ENCODE peak calls at places on chromosomes 7 and 10, in nine cellular contexts. V, J, E, N, U, D, R, I and C are unnamed samples.

GRCh38 chr10:97016728-97017473 is 168.9 kb downstream of the SLIT1 start:
- DNase-seq in V (no peak), J (no peak), E (no peak), N (no peak), U (no peak), D (peak), R (no peak), I (no peak), C (no peak)

GRCh38 chr10:71697938-71698709 is 21.5 kb downstream of the C10orf105 start:
- DNase-seq in V (peak), J (no peak), E (no peak), N (no peak), U (no peak), D (no peak), R (no peak), I (no peak), C (no peak)

GRCh38 chr7:148921189-148921588 is 37.1 kb upstream of the EZH2 start:
- DNase-seq in V (no peak), J (no peak), E (no peak), N (peak), U (no peak), D (no peak), R (no peak), I (no peak), C (no peak)

GRCh38 chr7:151890355-151891004 is 13.6 kb upstream of the PRKAG2 start:
- DNase-seq in V (no peak), J (no peak), E (no peak), N (peak), U (no peak), D (no peak), R (no peak), I (no peak), C (no peak)

GRCh38 chr7:67551027-67551426 is 554.4 kb downstream of the TYW1 start:
- DNase-seq in V (no peak), J (no peak), E (no peak), N (no peak), U (no peak), D (no peak), R (no peak), I (peak), C (no peak)

GRCh38 chr10:84660340-84661159 is 332.2 kb downstream of the CCSER2 start:
- DNase-seq in V (no peak), J (no peak), E (no peak), N (peak), U (no peak), D (no peak), R (no peak), I (no peak), C (no peak)

GRCh38 chr10:99534939-99535763 is 2.4 kb downstream of the NKX2-3 start:
- DNase-seq in V (no peak), J (no peak), E (no peak), N (no peak), U (no peak), D (peak), R (no peak), I (no peak), C (no peak)

GRCh38 chr10:3426190-3426845 is 253.7 kb upstream of the PITRM1 start:
- DNase-seq in V (no peak), J (peak), E (no peak), N (no peak), U (peak), D (peak), R (peak), I (no peak), C (no peak)

GRCh38 chr10:60621018-60621417 is 157.3 kb upstream of the CDK1 start:
- DNase-seq in V (no peak), J (no peak), E (no peak), N (no peak), U (no peak), D (no peak), R (no peak), I (no peak), C (no peak)

GRCh38 chr10:117626228-117626627 is 83.7 kb downstream of the EMX2 start:
- DNase-seq in V (no peak), J (no peak), E (no peak), N (peak), U (no peak), D (no peak), R (no peak), I (no peak), C (no peak)

GRCh38 chr7:17774701-17775288 is 165.5 kb downstream of the SNX13 start:
- DNase-seq in V (no peak), J (no peak), E (no peak), N (no peak), U (no peak), D (no peak), R (no peak), I (peak), C (no peak)

GRCh38 chr10:110226926-110227641 is 19.7 kb downstream of the MXI1 start:
- DNase-seq in V (peak), J (peak), E (peak), N (peak), U (no peak), D (peak), R (peak), I (no peak), C (no peak)

GRCh38 chr10:132626761-132627735 is 89.5 kb downstream of the INPP5A start:
- DNase-seq in V (peak), J (no peak), E (no peak), N (peak), U (no peak), D (no peak), R (no peak), I (no peak), C (no peak)

GRCh38 chr7:125279956-125280355 is 350.3 kb upstream of the POT1 start:
- DNase-seq in V (no peak), J (no peak), E (no peak), N (no peak), U (no peak), D (no peak), R (no peak), I (peak), C (no peak)

GRCh38 chr7:33981686-33982424 is 76.5 kb downstream of the BMPER start:
- DNase-seq in V (no peak), J (peak), E (no peak), N (no peak), U (peak), D (peak), R (peak), I (no peak), C (no peak)

GRCh38 chr7:18469332-18469731 is 26.2 kb upstream of the HDAC9 start:
- DNase-seq in V (no peak), J (no peak), E (no peak), N (no peak), U (no peak), D (no peak), R (no peak), I (no peak), C (no peak)

GRCh38 chr7:149811221-149811620 is 27.0 kb upstream of the ZNF862 start:
- DNase-seq in V (no peak), J (no peak), E (no peak), N (no peak), U (no peak), D (peak), R (peak), I (no peak), C (no peak)

GRCh38 chr7:1560620-1561031 is 4.6 kb upstream of the TMEM184A start:
- DNase-seq in V (peak), J (no peak), E (no peak), N (no peak), U (no peak), D (no peak), R (no peak), I (no peak), C (no peak)